ENCODE peak calls at places on chromosomes 2 and 18, in five cellular contexts. G is activated naive CD4-positive, alpha-beta T cell treated with anti-CD3 and anti-CD28 coated beads, Interleukin-2, amount 50 U/mL, for 16 hours; W is amniotic stem cell; K is HTR-8/SVneo; X is testis. U is an unnamed sample.

GRCh38 chr18:59219672-59220163 is at the start of gene GRP:
- DNase-seq in W (no peak), G (no peak), K (no peak), X (no peak), U (no peak)

GRCh38 chr2:21245565-21245964 is 121.8 kb downstream of the TDRD15 start:
- DNase-seq in W (no peak), X (no peak), G (no peak), K (no peak), U (no peak)

GRCh38 chr2:23653326-23653725 is 268.3 kb downstream of the KLHL29 start:
- DNase-seq in K (no peak), X (no peak), G (no peak), W (no peak), U (no peak)

GRCh38 chr2:83113953-83114352 is 1345.1 kb downstream of the SUCLG1 start:
- DNase-seq in K (no peak), W (no peak), G (no peak), X (no peak), U (no peak)

GRCh38 chr2:230924470-230925341 is at the start of gene GPR55:
- DNase-seq in X (no peak), G (peak), W (no peak), K (no peak), U (no peak)

GRCh38 chr18:55265916-55266488 is 306.7 kb upstream of the CCDC68 start:
- DNase-seq in X (no peak), K (no peak), G (no peak), W (no peak), U (no peak)

GRCh38 chr2:151071382-151071781 is 190.3 kb downstream of the RBM43 start:
- DNase-seq in W (peak), K (peak), X (peak), G (no peak), U (no peak)

GRCh38 chr2:24231461-24231881 is 56.6 kb downstream of the FAM228A start:
- DNase-seq in W (no peak), G (no peak), K (no peak), X (peak), U (no peak)

GRCh38 chr2:174053784-174054183 is 88.6 kb upstream of the SP3 start:
- DNase-seq in G (no peak), K (no peak), W (no peak), X (no peak), U (peak)

GRCh38 chr2:241003830-241004564 is 5.6 kb downstream of the SNED1 start:
- DNase-seq in K (no peak), W (no peak), G (no peak), X (no peak), U (no peak)

GRCh38 chr2:19120941-19121750 is 237.3 kb downstream of the OSR1 start:
- DNase-seq in X (peak), W (peak), K (peak), G (no peak), U (no peak)

GRCh38 chr2:21254170-21254965 is 130.6 kb downstream of the TDRD15 start:
- DNase-seq in G (no peak), K (no peak), X (no peak), W (no peak), U (no peak)

GRCh38 chr2:38600242-38600891 is 2.4 kb downstream of the HNRNPLL start:
- DNase-seq in W (no peak), X (peak), G (no peak), K (no peak), U (no peak)

U was measured in A549.